ENCODE peak calls at places on chromosomes 5 and 9, in four cellular contexts. J, C, F and U are unnamed samples.
A peak's percentile ranks its signal among the peaks of the same experiment; 100 is the strongest.

GRCh38 chr9:99824378-99825157 is 2.9 kb downstream of the NR4A3 start:
- DNase-seq in J (peak; percentile 6), C (peak; percentile 25), F (peak; percentile 49), U (peak; percentile 68)

GRCh38 chr9:92616199-92617129 is 53.5 kb downstream of the IPPK start:
- DNase-seq in J (no peak), C (peak; percentile 81), F (no peak), U (no peak)

GRCh38 chr5:11306365-11306764 is 545.3 kb upstream of the DAP start:
- DNase-seq in J (no peak), C (peak; percentile 7), F (no peak), U (no peak)

GRCh38 chr5:31396611-31397295 is 135.1 kb downstream of the DROSHA start:
- DNase-seq in J (no peak), C (no peak), F (no peak), U (peak; percentile 67)

GRCh38 chr5:157189223-157189622 is 8.6 kb downstream of the ITK start:
- DNase-seq in J (no peak), C (no peak), F (no peak), U (no peak)

GRCh38 chr5:10465726-10466125 is 24.0 kb downstream of the ROPN1L start:
- DNase-seq in J (no peak), C (no peak), F (no peak), U (no peak)

GRCh38 chr5:89816038-89816437 is 593.5 kb downstream of the CETN3 start:
- DNase-seq in J (no peak), C (no peak), F (no peak), U (no peak)

GRCh38 chr9:109253637-109254284 is 67.1 kb downstream of the EPB41L4B start:
- DNase-seq in J (peak; percentile 42), C (no peak), F (no peak), U (no peak)

GRCh38 chr5:136064510-136064909 is 35.7 kb downstream of the TGFBI start:
- DNase-seq in J (no peak), C (no peak), F (no peak), U (no peak)

GRCh38 chr5:119368238-119368630 is 12.4 kb downstream of the TNFAIP8 start:
- DNase-seq in J (no peak), C (no peak), F (no peak), U (no peak)

GRCh38 chr5:176901260-176902101 is 2.3 kb upstream of the HK3 start:
- DNase-seq in J (no peak), C (no peak), F (no peak), U (no peak)

GRCh38 chr9:88537743-88538055 is 2.7 kb downstream of the NXNL2 start:
- DNase-seq in J (no peak), C (no peak), F (peak; percentile 48), U (peak; percentile 86)

GRCh38 chr5:151093476-151093889 is 12.6 kb upstream of the TNIP1 start:
- DNase-seq in J (no peak), C (no peak), F (no peak), U (peak; percentile 74)

GRCh38 chr5:121628783-121629182 is 222.9 kb upstream of the FTMT start:
- DNase-seq in J (no peak), C (no peak), F (no peak), U (no peak)

GRCh38 chr9:110078626-110079025 is 129.3 kb downstream of the C9orf152 start:
- DNase-seq in J (no peak), C (no peak), F (no peak), U (no peak)

GRCh38 chr5:95660060-95660459 is 13.5 kb downstream of the RFESD start:
- DNase-seq in J (no peak), C (no peak), F (no peak), U (no peak)

GRCh38 chr5:95654196-95654595 is 7.6 kb downstream of the RFESD start:
- DNase-seq in J (no peak), C (no peak), F (no peak), U (no peak)

DNA sequence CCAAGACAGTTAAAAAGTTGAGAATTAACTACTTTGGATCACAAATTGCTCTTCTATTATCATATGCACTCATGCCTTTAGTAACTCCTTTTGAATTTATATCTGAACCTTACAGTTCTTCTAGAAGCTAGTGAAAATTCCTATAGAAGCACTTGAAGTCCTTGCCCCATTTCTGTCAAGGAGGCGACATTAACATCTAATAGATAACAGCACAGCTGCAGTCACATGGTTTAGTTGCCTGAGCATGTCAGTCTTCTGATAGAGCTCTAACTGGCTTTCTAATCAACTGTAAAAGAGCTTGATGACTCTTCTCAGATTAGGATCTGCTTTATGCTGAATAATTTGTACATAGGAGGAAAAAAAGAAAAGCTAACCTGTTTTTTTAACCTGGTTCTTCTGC is 9.0 kb downstream of the RFESD start:
- DNase-seq in J (no peak), C (no peak), F (no peak), U (no peak)
- TF ChIP-seq POLR2A in J (no peak), C (no peak), F (no peak), U (no peak)

DNA sequence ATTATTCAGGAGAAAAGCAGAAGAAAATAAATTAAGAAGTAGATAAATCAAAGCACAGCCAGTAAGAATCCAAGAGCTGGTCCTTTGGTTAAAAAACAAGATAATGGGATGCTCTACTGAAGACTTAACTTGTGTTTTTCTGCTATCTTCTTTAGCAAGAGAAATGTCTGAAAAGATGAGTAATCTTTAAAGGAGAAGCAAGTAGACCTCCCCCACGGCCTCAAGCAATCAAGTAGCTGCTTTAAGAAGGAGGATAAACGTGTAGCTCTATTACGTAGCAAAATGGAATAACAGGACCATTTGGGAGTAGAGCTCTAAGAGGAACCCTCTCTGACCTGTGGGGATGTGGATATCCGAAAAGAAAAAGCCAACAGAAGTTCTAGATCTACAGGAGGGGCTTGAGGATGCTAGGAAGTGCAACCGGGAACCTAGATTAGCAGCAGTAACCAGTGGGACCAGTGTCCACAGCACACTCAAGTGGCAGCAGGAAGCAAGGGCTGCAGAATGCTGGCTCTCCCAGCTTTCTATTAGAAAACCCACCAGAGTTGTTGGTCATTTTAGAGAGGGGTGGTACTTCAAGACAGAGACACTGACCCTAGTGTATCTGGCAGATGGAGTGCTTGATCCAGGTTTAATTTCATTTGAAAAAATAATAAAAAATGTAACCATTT is 185.4 kb downstream of the GABBR2 start:
- DNase-seq in J (no peak), C (no peak), F (no peak), U (no peak)
- H3K4me3 ChIP-seq in J (no peak overlapping the region), C (no peak overlapping the region), F (no peak overlapping the region), U (no peak overlapping the region)

DNA sequence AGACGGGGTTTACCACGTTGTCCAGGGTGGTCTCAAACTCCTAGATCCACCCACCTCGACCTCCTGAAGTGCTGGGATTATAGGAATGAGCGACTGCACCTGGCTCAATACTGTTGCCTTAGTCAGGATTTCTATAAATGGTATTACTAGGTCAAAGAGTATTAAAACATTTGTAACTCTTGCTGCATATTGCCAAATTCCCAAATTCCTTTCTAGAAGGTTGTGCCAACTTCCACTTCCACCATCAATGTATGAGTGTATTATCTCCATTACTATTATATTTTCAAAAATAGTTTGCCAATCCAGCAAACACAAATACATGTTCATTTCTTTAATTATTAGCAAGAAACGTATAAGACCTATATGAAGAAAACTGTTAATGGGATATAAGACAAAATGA is 10.6 kb downstream of the PTGR1 start:
- DNase-seq in J (no peak), C (no peak), F (no peak), U (no peak)
- TF ChIP-seq CTCF in J (no peak), C (no peak), F (no peak), U (no peak)

GRCh38 chr9:2623046-2623865 is 1.7 kb downstream of the VLDLR start:
- DNase-seq in J (peak; percentile 19), C (peak; percentile 33), F (peak; percentile 59), U (peak; percentile 20)
- TF ChIP-seq POLR2A in J (no peak), C (no peak), F (peak; percentile 69), U (no peak)

GRCh38 chr9:20205821-20206220 is 416.5 kb downstream of the MLLT3 start:
- DNase-seq in J (no peak), C (no peak), F (no peak), U (no peak)

GRCh38 chr9:20208156-20208555 is 414.1 kb downstream of the MLLT3 start:
- DNase-seq in J (no peak), C (no peak), F (no peak), U (no peak)

GRCh38 chr9:20208951-20209350 is 413.3 kb downstream of the MLLT3 start:
- DNase-seq in J (no peak), C (no peak), F (no peak), U (no peak)

GRCh38 chr9:20209421-20210340 is 412.6 kb downstream of the MLLT3 start:
- DNase-seq in J (no peak), C (no peak), F (no peak), U (no peak)

DNA sequence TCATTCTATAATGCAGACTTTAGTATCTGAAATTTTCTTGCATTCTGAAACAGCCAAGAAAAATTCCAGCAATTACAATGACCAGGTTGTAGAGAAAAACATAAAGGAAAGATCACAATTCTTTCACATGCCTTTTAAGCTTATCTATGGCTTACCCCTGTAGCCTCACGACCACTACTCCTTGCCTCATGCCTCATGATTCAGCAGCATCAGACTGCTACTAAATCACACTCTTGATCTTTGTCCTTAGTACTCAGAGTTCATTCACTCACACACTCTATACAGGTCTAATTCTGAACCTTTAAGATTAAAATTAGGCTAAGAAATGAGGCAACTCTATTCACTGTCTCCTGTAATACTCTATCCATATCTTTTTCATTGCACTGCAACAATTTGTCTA is 415.1 kb downstream of the MLLT3 start:
- DNase-seq in J (no peak), C (no peak), F (no peak), U (no peak)
- H3K4me3 ChIP-seq in J (no peak overlapping the region), C (no peak overlapping the region), F (no peak overlapping the region), U (no peak overlapping the region)

GRCh38 chr5:146203011-146203871 is at the start of gene RBM27:
- DNase-seq in J (peak; percentile 96), C (peak; percentile 97), F (peak; percentile 96), U (peak; percentile 99)
- TF ChIP-seq CTCF in J (no peak), C (no peak), F (no peak), U (no peak)

DNA sequence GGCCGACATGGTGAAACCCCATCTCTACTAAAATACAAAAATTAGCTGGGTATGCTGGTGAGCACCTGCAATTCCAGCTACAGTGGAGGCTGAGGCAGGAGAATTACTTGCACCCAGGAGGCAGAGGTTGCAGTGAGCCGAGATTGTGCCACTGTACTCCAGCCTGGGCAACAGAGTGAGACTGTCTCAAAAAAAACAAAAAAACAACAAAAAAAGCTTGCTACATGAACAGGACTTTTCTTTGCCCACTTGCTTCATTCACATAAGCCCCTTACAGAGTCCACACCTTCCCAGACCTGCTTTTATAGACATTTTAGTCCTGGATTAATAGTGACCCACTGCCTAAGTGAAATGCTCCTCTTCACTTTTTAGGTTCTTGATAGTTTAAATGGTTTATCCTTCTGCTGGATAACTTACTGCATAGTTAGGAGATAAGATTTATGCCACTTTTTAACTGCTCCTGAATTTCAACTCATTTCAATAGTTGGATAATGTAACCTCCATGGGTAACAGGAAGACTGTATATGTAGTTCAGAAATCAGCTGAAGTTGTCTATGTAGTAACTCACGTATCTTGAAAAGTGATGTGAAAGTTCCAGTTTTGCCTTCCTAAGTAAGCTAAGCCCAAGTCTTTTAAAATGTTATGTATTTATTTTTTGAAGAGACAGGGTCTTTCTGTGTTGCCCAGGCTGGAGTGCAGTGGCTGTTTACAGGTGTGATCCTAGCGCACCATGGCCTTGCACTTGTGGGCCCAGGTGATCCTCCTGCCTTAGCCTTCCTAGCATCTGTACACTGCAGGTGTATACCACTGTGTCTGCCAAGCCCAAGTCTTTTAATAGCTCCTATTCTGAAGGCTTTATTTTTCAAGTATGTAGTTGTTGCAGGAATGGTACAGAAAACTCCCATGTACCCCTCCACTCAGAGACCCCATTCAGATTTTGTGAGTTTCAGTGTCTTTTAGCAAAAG is 19.7 kb downstream of the SUB1 start:
- DNase-seq in J (no peak), C (no peak), F (no peak), U (no peak)
- TF ChIP-seq POLR2A in J (no peak), C (no peak), F (no peak), U (no peak)

GRCh38 chr5:162209005-162209605 is 141.5 kb downstream of the GABRG2 start:
- DNase-seq in J (peak; percentile 5), C (peak; percentile 25), F (no peak), U (peak; percentile 65)
- H3K4me3 ChIP-seq in J (no peak overlapping the region), C (no peak overlapping the region), F (no peak overlapping the region), U (no peak overlapping the region)